ENCODE peak calls at places on chromosomes 6 and 20, in five cellular contexts. E is heart right ventricle, C is progenitor cell of endocrine pancreas, A is fibroblast of the aortic adventitia, D is breast epithelium. V is an unnamed sample.

GRCh38 chr20:44720994-44721784 is 6.0 kb downstream of the CCN5 start:
- DNase-seq in E (no peak), C (no peak), A (peak; percentile 98), D (peak; percentile 59), V (no peak)

GRCh38 chr6:41257369-41258195 is 28.9 kb downstream of the TREM1 start:
- DNase-seq in E (peak; percentile 16), C (no peak), A (peak; percentile 66), D (no peak), V (no peak)

GRCh38 chr6:47709160-47709559 is 10.8 kb downstream of the ADGRF4 start:
- DNase-seq in E (no peak), C (no peak), A (no peak), D (no peak), V (no peak)

GRCh38 chr6:73234732-73235131 is 9.4 kb upstream of the KHDC1L start:
- DNase-seq in E (no peak), C (no peak), A (peak; percentile 71), D (no peak), V (no peak)

GRCh38 chr6:53203483-53203882 is 54.8 kb upstream of the GCM1 start:
- DNase-seq in E (no peak), C (no peak), A (no peak), D (no peak), V (no peak)

GRCh38 chr6:113695506-113695905 is 161.6 kb upstream of the MARCKS start:
- DNase-seq in E (no peak), C (no peak), A (peak; percentile 67), D (no peak), V (no peak)

GRCh38 chr6:16929814-16930213 is 168.6 kb upstream of the ATXN1 start:
- DNase-seq in E (no peak), C (no peak), A (peak; percentile 90), D (no peak), V (no peak)

GRCh38 chr6:139287868-139288267 is 3.9 kb downstream of the TXLNB start:
- DNase-seq in E (no peak), C (no peak), A (no peak), D (no peak), V (no peak)

GRCh38 chr6:134230940-134231339 is 87.0 kb downstream of the SGK1 start:
- DNase-seq in E (no peak), C (no peak), A (no peak), D (no peak), V (no peak)

GRCh38 chr20:50213531-50214106 is 23.0 kb downstream of the CEBPB start:
- DNase-seq in E (no peak), C (no peak), A (no peak), D (no peak), V (no peak)

GRCh38 chr20:57397693-57398108 is 6.5 kb downstream of the RBM38 start:
- DNase-seq in E (no peak), C (no peak), A (no peak), D (no peak), V (no peak)

GRCh38 chr20:64180673-64181072 is 16.4 kb downstream of the MYT1 start:
- DNase-seq in E (no peak), C (no peak), A (no peak), D (no peak), V (no peak)

GRCh38 chr6:91476000-91476399 is 889.1 kb upstream of the MAP3K7 start:
- DNase-seq in E (no peak), C (no peak), A (no peak), D (no peak), V (no peak)

GRCh38 chr6:36349240-36349639 is 12.6 kb upstream of the BNIP5 start:
- DNase-seq in E (no peak), C (no peak), A (no peak), D (no peak), V (no peak)

GRCh38 chr6:51339108-51339507 is 520.4 kb downstream of the TFAP2B start:
- DNase-seq in E (no peak), C (no peak), A (no peak), D (no peak), V (no peak)

GRCh38 chr20:8790442-8791074 is 278.3 kb upstream of the PLCB4 start:
- DNase-seq in E (peak; percentile 19), C (peak; percentile 13), A (peak; percentile 74), D (no peak), V (peak; percentile 43)

GRCh38 chr20:10481671-10482070 is 46.6 kb downstream of the SLX4IP start:
- DNase-seq in E (no peak), C (no peak), A (no peak), D (no peak), V (no peak)

GRCh38 chr6:159691133-159691962 is 1.7 kb downstream of the SOD2 start:
- DNase-seq in E (peak; percentile 53), C (no peak), A (peak; percentile 96), D (no peak), V (no peak)

GRCh38 chr6:33276864-33277662 is at the start of gene B3GALT4:
- DNase-seq in E (peak; percentile 79), C (peak; percentile 65), A (peak; percentile 54), D (peak; percentile 60), V (peak; percentile 65)

GRCh38 chr6:121437861-121438651 is 2.6 kb downstream of the GJA1 start:
- DNase-seq in E (peak; percentile 30), C (no peak), A (peak; percentile 65), D (peak; percentile 45), V (no peak)

GRCh38 chr6:150767585-150768164 is 97.8 kb upstream of the MTHFD1L start:
- DNase-seq in E (peak; percentile 30), C (no peak), A (peak; percentile 57), D (no peak), V (no peak)

GRCh38 chr6:15408008-15408407 is 162.1 kb downstream of the JARID2 start:
- DNase-seq in E (no peak), C (no peak), A (no peak), D (no peak), V (no peak)

GRCh38 chr20:56957737-56958553 is 308.5 kb downstream of the BMP7 start:
- DNase-seq in E (no peak), C (no peak), A (no peak), D (no peak), V (peak; percentile 40)

GRCh38 chr6:129671442-129672344 is 38.3 kb downstream of the ARHGAP18 start:
- DNase-seq in E (no peak), C (no peak), A (no peak), D (no peak), V (no peak)

GRCh38 chr20:4153251-4153650 is 137.9 kb upstream of the RNF24 start:
- DNase-seq in E (no peak), C (no peak), A (no peak), D (no peak), V (no peak)

GRCh38 chr6:41596807-41597206 is 41.5 kb upstream of the MDFI start:
- DNase-seq in E (no peak), C (no peak), A (no peak), D (no peak), V (no peak)

GRCh38 chr20:25461281-25461650 is 53.8 kb downstream of the GINS1 start:
- DNase-seq in E (no peak), C (no peak), A (no peak), D (no peak), V (no peak)

GRCh38 chr6:113049190-113049589 is 702.1 kb downstream of the RFPL4B start:
- DNase-seq in E (no peak), C (no peak), A (no peak), D (no peak), V (no peak)

GRCh38 chr6:137849709-137850093 is 17.4 kb upstream of the TNFAIP3 start:
- DNase-seq in E (no peak), C (no peak), A (no peak), D (no peak), V (no peak)

GRCh38 chr6:118504611-118505010 is 43.5 kb upstream of the PLN start:
- DNase-seq in E (no peak), C (no peak), A (no peak), D (no peak), V (no peak)

V was measured in neural crest cell.